ENCODE peak calls at places on chromosomes 11 and 22, in nine cellular contexts. R is thoracic aorta, B is NCI-H2029 treated with DMSO at 0.1 percent for 48 hours, A is kidney tubule cell, O is T-cell, M is GM04503, C is erythroblast, I is cardiac muscle cell, P is sciatic nerve. Q is an unnamed sample.

GRCh38 chr22:17724241-17724640 is 50.0 kb downstream of the BID start:
- DNase-seq in R (no peak), B (no peak), A (no peak), O (no peak), M (no peak), C (no peak), I (no peak), P (no peak), Q (no peak)

GRCh38 chr11:3950996-3951662 is 95.7 kb downstream of the STIM1 start:
- DNase-seq in R (no peak), B (no peak), A (peak; percentile 59), O (peak; percentile 5), M (no peak), C (no peak), I (peak; percentile 24), P (no peak), Q (peak; percentile 21)

GRCh38 chr22:45867118-45867905 is 109.7 kb downstream of the WNT7B start:
- DNase-seq in R (no peak), B (no peak), A (peak; percentile 37), O (no peak), M (no peak), C (peak; percentile 15), I (peak; percentile 70), P (no peak), Q (no peak)

GRCh38 chr22:25406510-25407210 is 157.8 kb upstream of the GRK3 start:
- DNase-seq in R (no peak), B (no peak), A (no peak), O (no peak), M (no peak), C (no peak), I (no peak), P (no peak), Q (no peak)

GRCh38 chr11:624705-625635 is at the start of gene CDHR5:
- DNase-seq in R (no peak), B (no peak), A (no peak), O (no peak), M (no peak), C (peak; percentile 22), I (no peak), P (no peak), Q (no peak)

GRCh38 chr11:78323356-78323755 is 94.3 kb downstream of the GAB2 start:
- DNase-seq in R (no peak), B (no peak), A (no peak), O (no peak), M (no peak), C (no peak), I (no peak), P (no peak), Q (no peak)

GRCh38 chr11:75342966-75343870 is 8.2 kb downstream of the ARRB1 start:
- DNase-seq in R (no peak), B (peak; percentile 97), A (peak; percentile 39), O (no peak), M (no peak), C (peak; percentile 66), I (no peak), P (no peak), Q (no peak)

GRCh38 chr11:68855205-68855978 is 13.7 kb upstream of the CPT1A start:
- DNase-seq in R (no peak), B (no peak), A (no peak), O (no peak), M (no peak), C (peak; percentile 39), I (no peak), P (peak; percentile 83), Q (no peak)

GRCh38 chr22:43777204-43777671 is 34.9 kb downstream of the EFCAB6 start:
- DNase-seq in R (no peak), B (no peak), A (peak; percentile 88), O (no peak), M (peak; percentile 42), C (no peak), I (no peak), P (no peak), Q (no peak)

GRCh38 chr11:117226388-117227385 is 5.2 kb downstream of the PCSK7 start:
- DNase-seq in R (no peak), B (peak; percentile 92), A (peak; percentile 84), O (peak; percentile 46), M (no peak), C (peak; percentile 90), I (peak; percentile 88), P (peak; percentile 64), Q (peak; percentile 78)

GRCh38 chr11:96576383-96576782 is 186.6 kb downstream of the JRKL start:
- DNase-seq in R (no peak), B (no peak), A (no peak), O (no peak), M (no peak), C (no peak), I (no peak), P (no peak), Q (no peak)

GRCh38 chr11:86811637-86812321 is 11.4 kb downstream of the PRSS23 start:
- DNase-seq in R (no peak), B (no peak), A (peak; percentile 95), O (no peak), M (no peak), C (no peak), I (no peak), P (no peak), Q (peak; percentile 77)

GRCh38 chr11:71120346-71120963 is 131.9 kb downstream of the SHANK2 start:
- DNase-seq in R (no peak), B (no peak), A (peak; percentile 70), O (no peak), M (no peak), C (no peak), I (peak; percentile 61), P (no peak), Q (no peak)

GRCh38 chr11:110374921-110375320 is 54.8 kb upstream of the FDX1 start:
- DNase-seq in R (no peak), B (no peak), A (no peak), O (no peak), M (no peak), C (no peak), I (no peak), P (no peak), Q (no peak)

GRCh38 chr11:132158091-132158490 is 787.7 kb downstream of the NTM start:
- DNase-seq in R (no peak), B (peak; percentile 26), A (peak; percentile 59), O (no peak), M (no peak), C (peak; percentile 4), I (peak; percentile 4), P (no peak), Q (peak; percentile 35)

GRCh38 chr11:86091566-86091965 is 22.7 kb upstream of the PICALM start:
- DNase-seq in R (peak; percentile 13), B (no peak), A (peak; percentile 20), O (no peak), M (peak; percentile 92), C (no peak), I (no peak), P (no peak), Q (no peak)

GRCh38 chr22:20536590-20537324 is 29.3 kb downstream of the MED15 start:
- DNase-seq in R (no peak), B (peak; percentile 43), A (peak; percentile 26), O (no peak), M (no peak), C (no peak), I (no peak), P (peak; percentile 48), Q (no peak)

GRCh38 chr22:49307870-49308269 is 519.8 kb downstream of the BRD1 start:
- DNase-seq in R (no peak), B (no peak), A (no peak), O (no peak), M (no peak), C (no peak), I (no peak), P (peak; percentile 48), Q (no peak)

GRCh38 chr11:72814831-72815618 is 814 bp downstream of the ATG16L2 start:
- DNase-seq in R (no peak), B (peak; percentile 22), A (peak; percentile 76), O (peak; percentile 46), M (no peak), C (peak; percentile 78), I (peak; percentile 75), P (peak; percentile 69), Q (peak; percentile 33)

GRCh38 chr11:76672431-76673163 is 2.0 kb upstream of the LRRC32 start:
- DNase-seq in R (no peak), B (no peak), A (peak; percentile 61), O (peak; percentile 52), M (no peak), C (no peak), I (no peak), P (peak; percentile 60), Q (peak; percentile 45)

GRCh38 chr11:108906329-108906728 is 241.5 kb downstream of the DDX10 start:
- DNase-seq in R (no peak), B (no peak), A (peak; percentile 56), O (no peak), M (no peak), C (no peak), I (no peak), P (no peak), Q (no peak)

GRCh38 chr22:18976197-18976751 is 40.2 kb upstream of the PRODH start:
- DNase-seq in R (no peak), B (no peak), A (no peak), O (no peak), M (no peak), C (no peak), I (no peak), P (no peak), Q (no peak)

GRCh38 chr22:21938071-21938822 is 14.4 kb downstream of the PPM1F start:
- DNase-seq in R (peak; percentile 77), B (peak; percentile 75), A (peak; percentile 94), O (peak; percentile 86), M (peak; percentile 42), C (peak; percentile 91), I (peak; percentile 87), P (peak; percentile 98), Q (peak; percentile 76)

GRCh38 chr11:46643986-46644385 is 26.6 kb downstream of the ATG13 start:
- DNase-seq in R (no peak), B (no peak), A (no peak), O (no peak), M (no peak), C (no peak), I (no peak), P (no peak), Q (no peak)

GRCh38 chr22:38718414-38718813 is 12.7 kb downstream of the GTPBP1 start:
- DNase-seq in R (peak; percentile 51), B (no peak), A (peak; percentile 89), O (no peak), M (no peak), C (peak; percentile 43), I (no peak), P (peak; percentile 63), Q (peak; percentile 77)

GRCh38 chr11:65538915-65539374 is 14.1 kb downstream of the SCYL1 start:
- DNase-seq in R (no peak), B (no peak), A (no peak), O (no peak), M (no peak), C (no peak), I (no peak), P (no peak), Q (no peak)

GRCh38 chr11:57321996-57322880 is 2.5 kb downstream of the TNKS1BP1 start:
- DNase-seq in R (peak; percentile 89), B (peak; percentile 52), A (peak; percentile 97), O (no peak), M (peak; percentile 97), C (peak; percentile 70), I (peak; percentile 62), P (peak; percentile 94), Q (peak; percentile 82)

GRCh38 chr11:1486054-1486825 is at the start of gene MOB2:
- DNase-seq in R (no peak), B (no peak), A (peak; percentile 66), O (no peak), M (no peak), C (no peak), I (peak; percentile 83), P (no peak), Q (peak; percentile 3)

Q was measured in RCC 7860.